ENCODE peak calls at places on chromosome 21, in seven cellular contexts. P is foreskin fibroblast; D is neural progenitor cell; S is activated naive CD8-positive, alpha-beta T cell treated with anti-CD3 and anti-CD28 coated beads, Interleukin-2, amount 50 U/mL, for 24 hours; K is stimulated activated CD8-positive, alpha-beta memory T cell treated with anti-CD3 and anti-CD28 coated beads, Interleukin-7, amount 100 ng/mL, for 1 hour; C is germinal center; E is NCI-H1092 treated with DMSO at 0.1 percent for 48 hours. Y is an unnamed sample.

GRCh38 chr21:39022901-39023693 is 160.2 kb downstream of the PSMG1 start:
- DNase-seq in C (no peak), E (peak), S (no peak), D (no peak), P (no peak), K (no peak), Y (no peak)

GRCh38 chr21:18117116-18117515 is 127.5 kb upstream of the CHODL start:
- DNase-seq in E (no peak), S (no peak), P (no peak), K (no peak), C (no peak), D (no peak), Y (no peak)

GRCh38 chr21:44736291-44737004 is 25.1 kb upstream of the TSPEAR start:
- DNase-seq in C (no peak), P (no peak), E (peak), S (no peak), D (no peak), K (no peak), Y (no peak)

GRCh38 chr21:42829954-42830353 is 49.4 kb downstream of the WDR4 start:
- DNase-seq in S (no peak), C (no peak), E (no peak), D (no peak), P (no peak), K (no peak), Y (no peak)

GRCh38 chr21:41763398-41763931 is 3.4 kb downstream of the RIPK4 start:
- DNase-seq in E (no peak), S (no peak), K (no peak), P (no peak), C (no peak), D (peak), Y (no peak)

GRCh38 chr21:38263493-38263892 is 6.7 kb downstream of the KCNJ15 start:
- DNase-seq in S (no peak), E (no peak), P (peak), C (no peak), K (no peak), D (no peak), Y (no peak)

GRCh38 chr21:19507682-19508260 is 1104.2 kb upstream of the TMPRSS15 start:
- DNase-seq in K (no peak), C (no peak), E (no peak), D (peak), P (no peak), S (no peak), Y (no peak)

GRCh38 chr21:46295996-46296752 is 10.0 kb downstream of the YBEY start:
- DNase-seq in P (peak), K (no peak), E (peak), S (peak), C (peak), D (no peak), Y (no peak)

GRCh38 chr21:19523731-19524130 is 1120.1 kb upstream of the TMPRSS15 start:
- DNase-seq in E (no peak), S (no peak), P (no peak), D (no peak), K (no peak), C (no peak), Y (no peak)

GRCh38 chr21:36163780-36164426 is 7.3 kb downstream of the DOP1B start:
- DNase-seq in K (no peak), D (no peak), S (no peak), P (no peak), E (no peak), C (no peak), Y (no peak)

GRCh38 chr21:25568230-25568629 is 39.1 kb downstream of the MRPL39 start:
- DNase-seq in K (no peak), D (peak), P (peak), E (no peak), S (peak), C (no peak), Y (peak)

GRCh38 chr21:36791695-36792451 is 93.0 kb downstream of the SIM2 start:
- DNase-seq in K (no peak), S (no peak), P (no peak), E (peak), D (peak), C (no peak), Y (no peak)

GRCh38 chr21:37546949-37547614 is 180.5 kb downstream of the DYRK1A start:
- DNase-seq in E (no peak), K (no peak), P (peak), D (no peak), S (no peak), C (no peak), Y (peak)

GRCh38 chr21:44994581-44995171 is 54.8 kb downstream of the SLX9 start:
- DNase-seq in K (no peak), S (no peak), P (no peak), D (no peak), E (no peak), C (no peak), Y (no peak)

GRCh38 chr21:46622226-46622625 is 13.2 kb upstream of the PRMT2 start:
- DNase-seq in P (no peak), S (no peak), E (no peak), D (peak), C (no peak), K (peak), Y (no peak)

GRCh38 chr21:14603202-14603601 is 57.1 kb upstream of the SAMSN1 start:
- DNase-seq in D (no peak), S (no peak), C (no peak), E (no peak), K (no peak), P (no peak), Y (peak)

GRCh38 chr21:34278451-34278850 is 85.4 kb upstream of the KCNE2 start:
- DNase-seq in C (no peak), D (no peak), P (no peak), E (no peak), K (no peak), S (no peak), Y (no peak)

GRCh38 chr21:40269239-40269638 is 402.0 kb downstream of the PCP4 start:
- DNase-seq in C (no peak), P (no peak), E (no peak), D (no peak), S (no peak), K (no peak), Y (no peak)

GRCh38 chr21:39737376-39738000 is 7.5 kb upstream of the IGSF5 start:
- DNase-seq in K (no peak), C (no peak), S (no peak), E (no peak), P (no peak), D (no peak), Y (no peak)

GRCh38 chr21:26099610-26100219 is 70.9 kb downstream of the APP start:
- DNase-seq in P (no peak), E (peak), D (no peak), K (no peak), S (no peak), C (no peak), Y (no peak)

GRCh38 chr21:36175771-36176565 is 19.3 kb downstream of the DOP1B start:
- DNase-seq in C (no peak), E (peak), S (no peak), P (no peak), D (no peak), K (no peak), Y (no peak)

GRCh38 chr21:29075706-29076447 is 2.4 kb upstream of the CCT8 start:
- DNase-seq in E (no peak), K (no peak), D (no peak), P (no peak), S (no peak), C (no peak), Y (no peak)

GRCh38 chr21:42733874-42734273 is 80.5 kb downstream of the PDE9A start:
- DNase-seq in E (no peak), D (no peak), P (no peak), C (no peak), K (no peak), S (no peak), Y (no peak)

GRCh38 chr21:42317341-42317741 is 2.1 kb upstream of the TFF3 start:
- DNase-seq in P (no peak), E (peak), C (no peak), K (no peak), D (no peak), S (no peak), Y (no peak)

GRCh38 chr21:44723177-44724131 is 12.1 kb upstream of the TSPEAR start:
- DNase-seq in K (no peak), D (peak), E (no peak), P (no peak), S (peak), C (no peak), Y (no peak)

GRCh38 chr21:29190920-29191319 is 60.5 kb downstream of the MAP3K7CL start:
- DNase-seq in C (no peak), P (peak), S (peak), K (no peak), E (no peak), D (no peak), Y (no peak)

GRCh38 chr21:45029298-45029967 is 44.9 kb upstream of the ADARB1 start:
- DNase-seq in D (peak), E (peak), P (no peak), K (no peak), S (no peak), C (no peak), Y (no peak)

GRCh38 chr21:28337319-28337718 is 655.4 kb downstream of the LTN1 start:
- DNase-seq in S (no peak), E (no peak), P (peak), D (peak), K (no peak), C (no peak), Y (peak)

GRCh38 chr21:35525443-35525842 is 476.3 kb upstream of the RUNX1 start:
- DNase-seq in E (no peak), K (no peak), S (no peak), P (peak), D (no peak), C (no peak), Y (no peak)

GRCh38 chr21:16476056-16476850 is 746.5 kb downstream of the USP25 start:
- DNase-seq in E (no peak), D (no peak), K (no peak), C (no peak), P (no peak), S (no peak), Y (no peak)

GRCh38 chr21:39216290-39216689 is 33.0 kb upstream of the PSMG1 start:
- DNase-seq in K (no peak), D (no peak), S (no peak), P (no peak), E (no peak), C (no peak), Y (no peak)

GRCh38 chr21:26845750-26846035 is 484 bp upstream of the ADAMTS1 start:
- DNase-seq in E (no peak), P (no peak), D (no peak), C (no peak), S (no peak), K (no peak), Y (no peak)

GRCh38 chr21:41605178-41605933 is 97.4 kb upstream of the TMPRSS2 start:
- DNase-seq in C (no peak), S (no peak), P (no peak), K (no peak), E (peak), D (peak), Y (no peak)

GRCh38 chr21:26140185-26140584 is 30.4 kb downstream of the APP start:
- DNase-seq in D (no peak), P (peak), E (no peak), C (no peak), K (no peak), S (no peak), Y (peak)

Y was measured in glomerular endothelial cell.